ENCODE peak calls at places on chromosomes 13 and 19, in eight cellular contexts. One of them, this sample, is unnamed.

GRCh38 chr13:95226476-95226875 is 74.8 kb downstream of the ABCC4 start:
- DNase-seq in mesothelial cell of epicardium: no peak
- DNase-seq in heart left ventricle: no peak
- DNase-seq in hippocampal formation: no peak
- DNase-seq in RWPE1: no peak
- DNase-seq in NCI-H2171: no peak
- DNase-seq in LoVo: no peak
- DNase-seq in skeletal muscle cell: no peak
- DNase-seq in this sample: no peak

GRCh38 chr19:16702123-16702522 is 17.5 kb upstream of the NWD1 start:
- DNase-seq in skeletal muscle cell: peak; percentile 39
- DNase-seq in hippocampal formation: no peak
- DNase-seq in mesothelial cell of epicardium: no peak
- DNase-seq in heart left ventricle: no peak
- DNase-seq in NCI-H2171: no peak
- DNase-seq in RWPE1: peak; percentile 84
- DNase-seq in LoVo: no peak
- DNase-seq in this sample: no peak

GRCh38 chr19:54077334-54077733 is 3.8 kb downstream of the TARM1 start:
- DNase-seq in NCI-H2171: no peak
- DNase-seq in heart left ventricle: no peak
- DNase-seq in hippocampal formation: no peak
- DNase-seq in mesothelial cell of epicardium: no peak
- DNase-seq in skeletal muscle cell: no peak
- DNase-seq in LoVo: no peak
- DNase-seq in RWPE1: no peak
- DNase-seq in this sample: no peak

GRCh38 chr13:40787062-40787461 is 2.3 kb upstream of the SLC25A15 start:
- DNase-seq in LoVo: no peak
- DNase-seq in skeletal muscle cell: no peak
- DNase-seq in mesothelial cell of epicardium: no peak
- DNase-seq in hippocampal formation: no peak
- DNase-seq in RWPE1: no peak
- DNase-seq in heart left ventricle: no peak
- DNase-seq in NCI-H2171: no peak
- DNase-seq in this sample: no peak

GRCh38 chr13:109785141-109785891 is 1.1 kb downstream of the IRS2 start:
- DNase-seq in RWPE1: no peak
- DNase-seq in skeletal muscle cell: no peak
- DNase-seq in heart left ventricle: peak; percentile 77
- DNase-seq in LoVo: peak; percentile 8
- DNase-seq in mesothelial cell of epicardium: peak; percentile 61
- DNase-seq in hippocampal formation: peak; percentile 39
- DNase-seq in NCI-H2171: peak; percentile 53
- DNase-seq in this sample: peak; percentile 4

GRCh38 chr13:113798200-113798811 is 39.3 kb downstream of the TMEM255B start:
- DNase-seq in LoVo: no peak
- DNase-seq in skeletal muscle cell: no peak
- DNase-seq in NCI-H2171: no peak
- DNase-seq in mesothelial cell of epicardium: no peak
- DNase-seq in hippocampal formation: no peak
- DNase-seq in RWPE1: no peak
- DNase-seq in heart left ventricle: no peak
- DNase-seq in this sample: no peak

GRCh38 chr19:30419581-30420180 is 47.5 kb downstream of the ZNF536 start:
- DNase-seq in skeletal muscle cell: no peak
- DNase-seq in heart left ventricle: no peak
- DNase-seq in hippocampal formation: peak; percentile 36
- DNase-seq in RWPE1: no peak
- DNase-seq in NCI-H2171: no peak
- DNase-seq in mesothelial cell of epicardium: no peak
- DNase-seq in LoVo: no peak
- DNase-seq in this sample: no peak

GRCh38 chr19:10269333-10270179 is 1.4 kb upstream of the ICAM1 start:
- DNase-seq in skeletal muscle cell: no peak
- DNase-seq in NCI-H2171: peak; percentile 54
- DNase-seq in mesothelial cell of epicardium: peak; percentile 89
- DNase-seq in LoVo: peak; percentile 76
- DNase-seq in heart left ventricle: peak; percentile 94
- DNase-seq in hippocampal formation: peak; percentile 40
- DNase-seq in RWPE1: peak; percentile 69
- DNase-seq in this sample: peak; percentile 37

GRCh38 chr19:35710784-35711723 is 6.7 kb downstream of the ZBTB32 start:
- DNase-seq in NCI-H2171: no peak
- DNase-seq in heart left ventricle: no peak
- DNase-seq in hippocampal formation: no peak
- DNase-seq in mesothelial cell of epicardium: no peak
- DNase-seq in RWPE1: no peak
- DNase-seq in skeletal muscle cell: no peak
- DNase-seq in LoVo: no peak
- DNase-seq in this sample: no peak

GRCh38 chr19:3697671-3698385 is 2.4 kb downstream of the PIP5K1C start:
- DNase-seq in RWPE1: no peak
- DNase-seq in hippocampal formation: no peak
- DNase-seq in skeletal muscle cell: no peak
- DNase-seq in mesothelial cell of epicardium: no peak
- DNase-seq in heart left ventricle: no peak
- DNase-seq in NCI-H2171: no peak
- DNase-seq in LoVo: no peak
- DNase-seq in this sample: no peak

GRCh38 chr13:84994582-84994981 is 804.6 kb downstream of the SLITRK6 start:
- DNase-seq in LoVo: peak; percentile 40
- DNase-seq in skeletal muscle cell: no peak
- DNase-seq in NCI-H2171: no peak
- DNase-seq in RWPE1: no peak
- DNase-seq in mesothelial cell of epicardium: no peak
- DNase-seq in heart left ventricle: no peak
- DNase-seq in hippocampal formation: no peak
- DNase-seq in this sample: no peak

GRCh38 chr13:49124693-49125304 is 95.3 kb upstream of the MLNR start:
- DNase-seq in RWPE1: no peak
- DNase-seq in NCI-H2171: no peak
- DNase-seq in mesothelial cell of epicardium: no peak
- DNase-seq in LoVo: no peak
- DNase-seq in heart left ventricle: no peak
- DNase-seq in hippocampal formation: no peak
- DNase-seq in skeletal muscle cell: peak; percentile 40
- DNase-seq in this sample: no peak

GRCh38 chr13:26024558-26024957 is 27.3 kb downstream of the SHISA2 start:
- DNase-seq in mesothelial cell of epicardium: no peak
- DNase-seq in hippocampal formation: no peak
- DNase-seq in LoVo: no peak
- DNase-seq in NCI-H2171: no peak
- DNase-seq in heart left ventricle: no peak
- DNase-seq in RWPE1: no peak
- DNase-seq in skeletal muscle cell: no peak
- DNase-seq in this sample: no peak

GRCh38 chr19:34471906-34472305 is 9.7 kb upstream of the WTIP start:
- DNase-seq in hippocampal formation: no peak
- DNase-seq in RWPE1: no peak
- DNase-seq in mesothelial cell of epicardium: no peak
- DNase-seq in LoVo: no peak
- DNase-seq in heart left ventricle: no peak
- DNase-seq in skeletal muscle cell: no peak
- DNase-seq in NCI-H2171: no peak
- DNase-seq in this sample: no peak

GRCh38 chr19:13033819-13034611 is 38.7 kb downstream of the NFIX start:
- DNase-seq in LoVo: peak; percentile 69
- DNase-seq in skeletal muscle cell: no peak
- DNase-seq in heart left ventricle: peak; percentile 88
- DNase-seq in RWPE1: peak; percentile 73
- DNase-seq in NCI-H2171: peak; percentile 26
- DNase-seq in mesothelial cell of epicardium: no peak
- DNase-seq in hippocampal formation: peak; percentile 70
- DNase-seq in this sample: peak; percentile 17

GRCh38 chr19:1467512-1468273 is 11.3 kb downstream of the C19orf25 start:
- DNase-seq in RWPE1: no peak
- DNase-seq in hippocampal formation: no peak
- DNase-seq in heart left ventricle: no peak
- DNase-seq in skeletal muscle cell: no peak
- DNase-seq in LoVo: no peak
- DNase-seq in mesothelial cell of epicardium: no peak
- DNase-seq in NCI-H2171: no peak
- DNase-seq in this sample: no peak

GRCh38 chr13:50543767-50544166 is 299.7 kb downstream of the DLEU7 start:
- DNase-seq in LoVo: no peak
- DNase-seq in NCI-H2171: no peak
- DNase-seq in skeletal muscle cell: peak; percentile 82
- DNase-seq in hippocampal formation: no peak
- DNase-seq in mesothelial cell of epicardium: no peak
- DNase-seq in heart left ventricle: no peak
- DNase-seq in RWPE1: no peak
- DNase-seq in this sample: no peak

GRCh38 chr13:50224534-50224933 is 209.3 kb downstream of the KCNRG start:
- DNase-seq in NCI-H2171: no peak
- DNase-seq in hippocampal formation: no peak
- DNase-seq in LoVo: no peak
- DNase-seq in RWPE1: peak; percentile 45
- DNase-seq in skeletal muscle cell: peak; percentile 68
- DNase-seq in mesothelial cell of epicardium: no peak
- DNase-seq in heart left ventricle: no peak
- DNase-seq in this sample: no peak

GRCh38 chr19:40607898-40608621 is 6.9 kb downstream of the LTBP4 start:
- DNase-seq in skeletal muscle cell: no peak
- DNase-seq in heart left ventricle: no peak
- DNase-seq in mesothelial cell of epicardium: no peak
- DNase-seq in LoVo: no peak
- DNase-seq in RWPE1: no peak
- DNase-seq in NCI-H2171: no peak
- DNase-seq in hippocampal formation: no peak
- DNase-seq in this sample: no peak

GRCh38 chr19:42352216-42352892 is 26.9 kb downstream of the MEGF8 start:
- DNase-seq in heart left ventricle: no peak
- DNase-seq in hippocampal formation: peak; percentile 37
- DNase-seq in mesothelial cell of epicardium: no peak
- DNase-seq in RWPE1: no peak
- DNase-seq in LoVo: no peak
- DNase-seq in NCI-H2171: peak; percentile 37
- DNase-seq in skeletal muscle cell: no peak
- DNase-seq in this sample: peak; percentile 66

GRCh38 chr13:44153536-44153935 is 220.1 kb upstream of the SERP2 start:
- DNase-seq in skeletal muscle cell: no peak
- DNase-seq in RWPE1: no peak
- DNase-seq in NCI-H2171: no peak
- DNase-seq in mesothelial cell of epicardium: no peak
- DNase-seq in hippocampal formation: no peak
- DNase-seq in heart left ventricle: no peak
- DNase-seq in LoVo: no peak
- DNase-seq in this sample: peak; percentile 54

GRCh38 chr13:110949628-110950027 is 34.8 kb upstream of the ANKRD10 start:
- DNase-seq in heart left ventricle: no peak
- DNase-seq in hippocampal formation: no peak
- DNase-seq in skeletal muscle cell: no peak
- DNase-seq in LoVo: no peak
- DNase-seq in RWPE1: no peak
- DNase-seq in mesothelial cell of epicardium: no peak
- DNase-seq in NCI-H2171: no peak
- DNase-seq in this sample: no peak

GRCh38 chr19:13848811-13849241 is 28.1 kb upstream of the NANOS3 start:
- DNase-seq in hippocampal formation: no peak
- DNase-seq in heart left ventricle: no peak
- DNase-seq in mesothelial cell of epicardium: no peak
- DNase-seq in skeletal muscle cell: no peak
- DNase-seq in NCI-H2171: no peak
- DNase-seq in LoVo: no peak
- DNase-seq in RWPE1: no peak
- DNase-seq in this sample: no peak

GRCh38 chr13:73693215-73693614 is 441.0 kb downstream of the KLF12 start:
- DNase-seq in heart left ventricle: no peak
- DNase-seq in mesothelial cell of epicardium: no peak
- DNase-seq in hippocampal formation: no peak
- DNase-seq in skeletal muscle cell: no peak
- DNase-seq in NCI-H2171: no peak
- DNase-seq in LoVo: no peak
- DNase-seq in RWPE1: no peak
- DNase-seq in this sample: no peak

GRCh38 chr19:41813911-41814310 is 17.5 kb downstream of the CEACAM3 start:
- DNase-seq in RWPE1: no peak
- DNase-seq in mesothelial cell of epicardium: no peak
- DNase-seq in heart left ventricle: no peak
- DNase-seq in LoVo: no peak
- DNase-seq in NCI-H2171: no peak
- DNase-seq in hippocampal formation: no peak
- DNase-seq in skeletal muscle cell: no peak
- DNase-seq in this sample: no peak

GRCh38 chr19:15562861-15563260 is 52.2 kb upstream of the CYP4F8 start:
- DNase-seq in mesothelial cell of epicardium: no peak
- DNase-seq in skeletal muscle cell: no peak
- DNase-seq in LoVo: peak; percentile 15
- DNase-seq in RWPE1: no peak
- DNase-seq in hippocampal formation: no peak
- DNase-seq in heart left ventricle: no peak
- DNase-seq in NCI-H2171: no peak
- DNase-seq in this sample: no peak

GRCh38 chr19:49781394-49781793 is 14.6 kb downstream of the AP2A1 start:
- DNase-seq in heart left ventricle: no peak
- DNase-seq in LoVo: no peak
- DNase-seq in hippocampal formation: no peak
- DNase-seq in NCI-H2171: no peak
- DNase-seq in mesothelial cell of epicardium: no peak
- DNase-seq in RWPE1: no peak
- DNase-seq in skeletal muscle cell: no peak
- DNase-seq in this sample: no peak

GRCh38 chr13:105599477-105600037 is 935.9 kb downstream of the EFNB2 start:
- DNase-seq in NCI-H2171: no peak
- DNase-seq in LoVo: no peak
- DNase-seq in hippocampal formation: no peak
- DNase-seq in RWPE1: no peak
- DNase-seq in heart left ventricle: no peak
- DNase-seq in skeletal muscle cell: no peak
- DNase-seq in mesothelial cell of epicardium: no peak
- DNase-seq in this sample: no peak

GRCh38 chr13:28741080-28741479 is 22.3 kb upstream of the SLC46A3 start:
- DNase-seq in hippocampal formation: no peak
- DNase-seq in skeletal muscle cell: no peak
- DNase-seq in LoVo: no peak
- DNase-seq in mesothelial cell of epicardium: no peak
- DNase-seq in heart left ventricle: no peak
- DNase-seq in RWPE1: no peak
- DNase-seq in NCI-H2171: no peak
- DNase-seq in this sample: no peak

GRCh38 chr13:109698779-109699178 is 87.6 kb downstream of the IRS2 start:
- DNase-seq in LoVo: no peak
- DNase-seq in NCI-H2171: no peak
- DNase-seq in hippocampal formation: no peak
- DNase-seq in mesothelial cell of epicardium: no peak
- DNase-seq in RWPE1: peak; percentile 13
- DNase-seq in skeletal muscle cell: no peak
- DNase-seq in heart left ventricle: no peak
- DNase-seq in this sample: no peak

GRCh38 chr19:14267224-14267741 is 61.3 kb upstream of the ADGRL1 start:
- DNase-seq in NCI-H2171: no peak
- DNase-seq in skeletal muscle cell: no peak
- DNase-seq in hippocampal formation: no peak
- DNase-seq in mesothelial cell of epicardium: no peak
- DNase-seq in RWPE1: no peak
- DNase-seq in LoVo: no peak
- DNase-seq in heart left ventricle: no peak
- DNase-seq in this sample: no peak

GRCh38 chr13:20150561-20150960 is 10.3 kb downstream of the GJA3 start:
- DNase-seq in LoVo: no peak
- DNase-seq in hippocampal formation: no peak
- DNase-seq in NCI-H2171: no peak
- DNase-seq in mesothelial cell of epicardium: no peak
- DNase-seq in heart left ventricle: no peak
- DNase-seq in RWPE1: no peak
- DNase-seq in skeletal muscle cell: no peak
- DNase-seq in this sample: no peak

GRCh38 chr19:46000497-46001246 is 5.4 kb downstream of the CCDC61 start:
- DNase-seq in mesothelial cell of epicardium: no peak
- DNase-seq in RWPE1: peak; percentile 60
- DNase-seq in NCI-H2171: peak; percentile 70
- DNase-seq in LoVo: no peak
- DNase-seq in skeletal muscle cell: no peak
- DNase-seq in hippocampal formation: peak; percentile 30
- DNase-seq in heart left ventricle: peak; percentile 63
- DNase-seq in this sample: no peak

GRCh38 chr13:84684804-84685203 is 802.5 kb upstream of the SLITRK1 start:
- DNase-seq in skeletal muscle cell: no peak
- DNase-seq in NCI-H2171: no peak
- DNase-seq in heart left ventricle: no peak
- DNase-seq in mesothelial cell of epicardium: no peak
- DNase-seq in hippocampal formation: no peak
- DNase-seq in RWPE1: no peak
- DNase-seq in LoVo: no peak
- DNase-seq in this sample: no peak